ENCODE peak calls at places on chromosomes 2 and 18, in five cellular contexts. R is HCT116, M is H1, Z is K562, Y is GM12878. L is an unnamed sample.

GRCh38 chr18:2526320-2526719 is 45.0 kb downstream of the METTL4 start:
- DNase-seq in R (no peak), M (no peak), Z (no peak), Y (no peak), L (no peak)

GRCh38 chr2:233013027-233013461 is at the start of gene NGEF:
- DNase-seq in R (no peak), M (no peak), Z (no peak), Y (no peak), L (no peak)

GRCh38 chr2:232748038-232748437 is 28.3 kb downstream of the KCNJ13 start:
- DNase-seq in R (no peak), M (no peak), Z (no peak), Y (no peak), L (no peak)

GRCh38 chr18:62877448-62878221 is 162.3 kb downstream of the PHLPP1 start:
- DNase-seq in R (no peak), M (no peak), Z (no peak), Y (no peak), L (peak)

GRCh38 chr2:65432227-65433190 is at the start of gene SPRED2:
- DNase-seq in R (peak), M (peak), Z (peak), Y (no peak), L (peak)

GRCh38 chr18:56382541-56382940 is 255.9 kb downstream of the TXNL1 start:
- DNase-seq in R (no peak), M (no peak), Z (no peak), Y (no peak), L (no peak)

GRCh38 chr2:107932986-107933385 is 53.3 kb upstream of the SLC5A7 start:
- DNase-seq in R (no peak), M (no peak), Z (no peak), Y (no peak), L (no peak)

GRCh38 chr2:178895872-178896271 is 88.6 kb upstream of the TTN start:
- DNase-seq in R (no peak), M (no peak), Z (no peak), Y (no peak), L (no peak)

GRCh38 chr18:30945769-30946168 is 96.8 kb downstream of the DSC3 start:
- DNase-seq in R (no peak), M (no peak), Z (no peak), Y (no peak), L (no peak)

GRCh38 chr18:904135-905090 is at the start of gene ADCYAP1:
- DNase-seq in R (no peak), M (no peak), Z (no peak), Y (no peak), L (peak)

GRCh38 chr2:182682210-182682609 is 33.8 kb upstream of the DNAJC10 start:
- DNase-seq in R (no peak), M (no peak), Z (no peak), Y (no peak), L (no peak)

GRCh38 chr2:119486886-119487285 is 37.4 kb downstream of the SCTR start:
- DNase-seq in R (no peak), M (no peak), Z (no peak), Y (no peak), L (no peak)

GRCh38 chr2:68767031-68767961 is 32.7 kb downstream of the ARHGAP25 start:
- DNase-seq in R (no peak), M (no peak), Z (no peak), Y (no peak), L (no peak)

GRCh38 chr2:170365686-170366085 is 187.7 kb downstream of the MYO3B start:
- DNase-seq in R (no peak), M (no peak), Z (no peak), Y (no peak), L (no peak)

GRCh38 chr2:23449413-23449812 is 64.4 kb downstream of the KLHL29 start:
- DNase-seq in R (no peak), M (no peak), Z (no peak), Y (peak), L (no peak)

GRCh38 chr18:3845176-3845575 is 395.2 kb downstream of the TGIF1 start:
- DNase-seq in R (no peak), M (no peak), Z (no peak), Y (no peak), L (no peak)

GRCh38 chr18:63559567-63560491 is 17.7 kb downstream of the SERPINB12 start:
- DNase-seq in R (no peak), M (no peak), Z (no peak), Y (no peak), L (no peak)

GRCh38 chr2:36753706-36754221 is 57.3 kb downstream of the VIT start:
- DNase-seq in R (no peak), M (no peak), Z (no peak), Y (no peak), L (peak)

GRCh38 chr2:118148809-118149208 is 60.5 kb downstream of the INSIG2 start:
- DNase-seq in R (no peak), M (no peak), Z (no peak), Y (no peak), L (no peak)

GRCh38 chr18:24317370-24317769 is 80.3 kb downstream of the OSBPL1A start:
- DNase-seq in R (no peak), M (no peak), Z (no peak), Y (no peak), L (no peak)

GRCh38 chr2:237432484-237433092 is 18.6 kb upstream of the COL6A3 start:
- DNase-seq in R (peak), M (no peak), Z (no peak), Y (no peak), L (no peak)

GRCh38 chr18:79789091-79789891 is 8.4 kb upstream of the KCNG2 start:
- DNase-seq in R (no peak), M (peak), Z (no peak), Y (no peak), L (no peak)

GRCh38 chr2:166653185-166653813 is 159.2 kb upstream of the SCN7A start:
- DNase-seq in R (no peak), M (no peak), Z (no peak), Y (no peak), L (no peak)

GRCh38 chr2:54577944-54578667 is 122.0 kb downstream of the SPTBN1 start:
- DNase-seq in R (no peak), M (no peak), Z (no peak), Y (no peak), L (no peak)

GRCh38 chr2:61898810-61899209 is 6.7 kb upstream of the COMMD1 start:
- DNase-seq in R (no peak), M (no peak), Z (no peak), Y (no peak), L (no peak)

GRCh38 chr2:214856116-214856515 is 46.6 kb upstream of the BARD1 start:
- DNase-seq in R (no peak), M (no peak), Z (no peak), Y (no peak), L (no peak)

GRCh38 chr18:32469190-32469611 is 1.5 kb downstream of the GAREM1 start:
- DNase-seq in R (peak), M (no peak), Z (no peak), Y (no peak), L (no peak)

GRCh38 chr2:30222636-30223360 is 8.5 kb upstream of the LBH start:
- DNase-seq in R (no peak), M (no peak), Z (no peak), Y (no peak), L (no peak)

GRCh38 chr2:104856086-104856972 is 2.4 kb downstream of the POU3F3 start:
- DNase-seq in R (no peak), M (peak), Z (no peak), Y (no peak), L (no peak)

GRCh38 chr2:176553685-176554106 is 284.5 kb downstream of the MTX2 start:
- DNase-seq in R (peak), M (peak), Z (no peak), Y (no peak), L (no peak)

GRCh38 chr18:21600526-21601410 is at the start of gene ESCO1:
- DNase-seq in R (peak), M (peak), Z (peak), Y (peak), L (peak)

GRCh38 chr18:21597616-21598015 is 2.9 kb downstream of the ESCO1 start:
- DNase-seq in R (no peak), M (no peak), Z (no peak), Y (no peak), L (no peak)

GRCh38 chr18:21602302-21602592 is 1.7 kb upstream of the ESCO1 start:
- DNase-seq in R (no peak), M (no peak), Z (no peak), Y (no peak), L (no peak)

GRCh38 chr18:21599585-21600525 is 649 bp downstream of the ESCO1 start:
- DNase-seq in R (no peak), M (peak), Z (peak), Y (no peak), L (peak)

GRCh38 chr18:21598726-21599584 is 1.5 kb downstream of the ESCO1 start:
- DNase-seq in R (peak), M (no peak), Z (no peak), Y (no peak), L (no peak)
- H3K9ac ChIP-seq in R (peak), M (no peak), Z (peak), Y (peak), L (peak)

DNA sequence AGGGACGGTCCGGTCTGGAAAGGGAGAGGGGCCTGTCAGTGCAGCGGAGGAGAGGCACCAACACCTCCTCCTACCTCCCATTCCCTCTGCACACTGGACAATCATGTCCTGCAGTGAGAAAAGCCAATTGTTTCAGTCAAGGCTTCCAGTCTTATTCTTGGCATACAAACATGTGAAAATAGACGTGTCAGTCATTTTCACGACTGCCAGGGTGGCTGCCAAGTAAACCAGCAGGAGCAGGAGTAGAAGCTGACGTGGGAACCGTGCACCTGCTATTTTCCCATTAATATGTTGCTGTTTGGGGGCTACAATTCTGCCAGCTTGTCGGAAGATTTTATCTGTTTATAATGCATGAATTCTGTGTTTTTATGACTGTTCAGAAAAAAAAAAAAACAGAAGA is 202.3 kb downstream of the SPP2 start:
- DNase-seq in R (no peak), M (no peak), Z (no peak), Y (no peak), L (no peak)
- TF ChIP-seq YY1 in R (no peak), M (no peak), Z (no peak), Y (no peak), L (no peak)

GRCh38 chr18:60235164-60235563 is 137.4 kb downstream of the MC4R start:
- DNase-seq in R (no peak), M (no peak), Z (no peak), Y (no peak), L (no peak)

GRCh38 chr18:60232541-60232940 is 140.0 kb downstream of the MC4R start:
- DNase-seq in R (peak), M (no peak), Z (no peak), Y (no peak), L (no peak)
- TF ChIP-seq ZNF274 in R (no peak), M (no peak), Z (no peak), Y (no peak), L (no peak)

DNA sequence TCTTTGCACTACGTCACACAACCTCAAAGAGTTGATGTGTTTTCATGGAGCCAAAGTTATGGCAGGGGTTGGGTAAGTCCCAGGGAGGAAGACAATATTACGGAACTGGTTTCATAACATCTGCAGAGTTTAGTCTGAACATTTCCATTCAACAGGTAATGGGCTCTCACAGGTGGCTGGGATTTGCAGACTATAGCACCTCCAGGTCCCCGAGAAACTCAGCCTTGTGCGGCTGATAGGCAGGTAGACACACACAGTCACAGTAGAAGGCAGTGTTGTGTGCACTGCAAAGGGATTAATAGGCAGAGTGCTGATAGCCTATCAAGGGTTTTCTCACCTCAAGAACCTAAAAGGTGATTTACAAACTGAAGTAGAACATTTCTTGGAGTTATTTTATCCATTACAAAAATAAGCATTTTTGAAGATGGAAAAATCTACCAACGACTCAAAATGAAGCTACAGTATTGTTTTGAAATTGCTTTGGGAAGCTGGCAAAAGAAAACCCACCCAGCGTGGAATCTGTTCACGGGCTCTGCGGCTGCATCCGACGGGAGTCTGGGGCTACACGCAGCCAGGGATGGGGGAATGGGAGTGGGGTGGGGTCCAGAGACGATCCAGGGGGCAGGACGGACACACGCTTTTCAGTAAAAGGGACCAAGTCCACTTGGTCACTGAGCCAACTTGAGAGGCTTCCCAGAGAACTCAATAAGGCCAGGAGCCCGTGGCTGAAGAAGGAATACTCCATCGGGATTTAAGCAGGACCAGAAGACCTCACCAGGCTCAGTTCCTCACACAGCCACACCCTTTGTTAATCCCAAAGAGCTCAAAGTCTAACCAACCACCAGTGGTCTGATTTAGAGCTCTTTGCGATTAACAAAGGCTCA is 82.9 kb downstream of the CHRNA1 start:
- DNase-seq in R (no peak), M (no peak), Z (no peak), Y (no peak), L (no peak)
- H3K9ac ChIP-seq in R (no peak), M (no peak), Z (no peak), Y (peak), L (peak)

GRCh38 chr2:128237081-128237534 is 81.6 kb downstream of the HS6ST1 start:
- DNase-seq in R (no peak), M (no peak), Z (no peak), Y (no peak), L (no peak)
- TF ChIP-seq YY1 in R (no peak), M (no peak), Z (no peak), Y (no peak), L (no peak)

GRCh38 chr2:130357864-130358263 is 2.0 kb downstream of the PTPN18 start:
- DNase-seq in R (no peak), M (no peak), Z (no peak), Y (no peak), L (no peak)
- TF ChIP-seq ZNF274 in R (no peak), M (no peak), Z (no peak), Y (no peak), L (no peak)

DNA sequence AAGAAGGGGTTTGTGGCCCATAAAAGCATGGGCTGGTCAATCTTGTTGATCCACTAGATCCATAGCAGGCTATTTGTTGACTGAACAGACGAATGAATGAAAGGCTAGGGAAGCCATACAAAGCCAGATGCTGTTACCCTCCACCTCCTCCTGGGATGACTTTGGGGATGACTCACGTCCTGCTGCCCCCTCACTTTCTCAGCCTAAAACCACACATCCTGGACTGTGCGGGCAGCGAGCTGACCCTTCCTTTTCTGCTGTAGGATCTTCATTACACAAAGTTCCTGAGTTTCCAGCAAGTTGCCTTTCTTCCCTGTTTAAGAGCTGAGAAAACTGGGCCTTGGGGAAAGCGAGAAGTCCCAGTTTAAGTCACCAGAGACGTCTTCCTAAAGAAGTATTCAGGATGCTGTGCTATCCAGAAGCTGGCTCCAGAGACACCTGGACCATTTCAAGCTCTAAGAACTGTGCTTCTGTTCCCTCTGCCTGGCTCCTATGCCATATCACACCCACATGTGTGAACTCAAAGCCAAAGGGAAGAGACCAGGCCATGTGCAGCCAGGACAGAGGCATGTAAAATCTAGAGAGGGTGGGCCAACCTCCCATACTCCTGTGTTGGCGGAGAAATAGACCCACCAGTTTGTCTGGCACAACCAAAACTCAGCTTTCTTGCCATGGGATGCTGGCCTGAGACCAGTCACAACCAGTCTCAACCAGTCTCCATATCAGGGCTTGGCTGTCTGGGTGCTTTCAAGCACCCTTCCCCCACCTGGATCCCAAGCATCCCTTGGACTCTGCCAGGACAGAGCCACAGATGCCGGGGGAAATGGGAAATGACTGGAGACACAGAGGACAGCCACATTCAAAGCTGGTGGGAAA is 4.7 kb upstream of the SLC20A1 start:
- DNase-seq in R (no peak), M (no peak), Z (no peak), Y (no peak), L (no peak)
- H3K9ac ChIP-seq in R (peak), M (no peak), Z (peak), Y (no peak), L (no peak)

GRCh38 chr18:51655327-51655698 is 457.8 kb upstream of the MEX3C start:
- DNase-seq in R (no peak), M (no peak), Z (no peak), Y (peak), L (no peak)
- TF ChIP-seq YY1 in R (no peak), M (no peak), Z (no peak), Y (peak), L (no peak)

L was measured in NT2/D1.